ENCODE peak calls at places on chromosomes 11 and 22, in eight cellular contexts. K is heart right ventricle; Q is CD4-positive, alpha-beta T cell; E is AG09309; G is upper lobe of left lung; H is AG04449; I is CD8-positive, alpha-beta T cell; L is epithelial cell of esophagus. U is an unnamed sample.

GRCh38 chr11:35174666-35175065 is 35.7 kb downstream of the CD44 start:
- DNase-seq in G (no peak), K (no peak), H (no peak), E (peak), I (no peak), L (no peak), Q (no peak), U (no peak)

GRCh38 chr22:45129703-45130524 is 33.8 kb upstream of the NUP50 start:
- DNase-seq in K (no peak), Q (no peak), L (peak), E (no peak), H (no peak), I (no peak), G (no peak), U (no peak)

GRCh38 chr22:29524440-29525191 is 28.9 kb downstream of the THOC5 start:
- DNase-seq in G (no peak), Q (no peak), E (no peak), L (peak), H (no peak), I (peak), K (no peak), U (peak)

GRCh38 chr22:27674524-27674923 is 127.0 kb downstream of the MN1 start:
- DNase-seq in I (no peak), E (no peak), L (no peak), Q (no peak), H (no peak), K (no peak), G (no peak), U (no peak)

GRCh38 chr11:2538951-2539735 is 94.3 kb downstream of the KCNQ1 start:
- DNase-seq in H (no peak), K (no peak), E (no peak), Q (no peak), L (no peak), G (no peak), I (no peak), U (no peak)

GRCh38 chr22:41799486-41800347 is 762 bp upstream of the CCDC134 start:
- DNase-seq in Q (no peak), L (no peak), H (no peak), G (peak), E (no peak), K (peak), I (no peak), U (peak)

GRCh38 chr11:78216021-78216420 is 27.3 kb downstream of the USP35 start:
- DNase-seq in Q (no peak), I (no peak), H (no peak), E (no peak), L (no peak), G (no peak), K (no peak), U (no peak)

GRCh38 chr11:115170133-115170815 is 333.9 kb downstream of the CADM1 start:
- DNase-seq in I (no peak), E (no peak), K (no peak), H (no peak), L (peak), Q (no peak), G (no peak), U (peak)

GRCh38 chr11:1938343-1939005 is 8.7 kb upstream of the MRPL23 start:
- DNase-seq in Q (no peak), G (peak), I (no peak), L (no peak), H (no peak), E (no peak), K (peak), U (no peak)

GRCh38 chr11:94785509-94785908 is 17.4 kb downstream of the AMOTL1 start:
- DNase-seq in E (no peak), H (no peak), K (no peak), G (no peak), Q (no peak), L (no peak), I (no peak), U (no peak)

GRCh38 chr11:1153105-1153950 is 4.4 kb upstream of the MUC5AC start:
- DNase-seq in H (no peak), E (no peak), Q (no peak), G (peak), L (no peak), K (no peak), I (no peak), U (no peak)

GRCh38 chr11:43738600-43739409 is 58.3 kb downstream of the HSD17B12 start:
- DNase-seq in L (peak), H (peak), E (peak), Q (no peak), I (no peak), G (no peak), K (no peak), U (no peak)

GRCh38 chr11:94128746-94129504 is at the start of gene PANX1:
- DNase-seq in H (no peak), Q (peak), L (peak), G (peak), E (no peak), K (peak), I (peak), U (peak)

GRCh38 chr11:11069741-11070550 is 212.1 kb upstream of the ZBED5 start:
- DNase-seq in E (no peak), G (no peak), L (no peak), Q (no peak), I (no peak), H (no peak), K (no peak), U (no peak)

GRCh38 chr11:129324533-129325175 is 51.0 kb upstream of the BARX2 start:
- DNase-seq in H (no peak), E (no peak), L (peak), K (peak), G (no peak), I (no peak), Q (no peak), U (no peak)

GRCh38 chr11:27330633-27331270 is 32.3 kb downstream of the CCDC34 start:
- DNase-seq in K (no peak), E (no peak), I (no peak), H (no peak), L (no peak), Q (no peak), G (no peak), U (no peak)

GRCh38 chr11:125241104-125241503 is 76.6 kb downstream of the PKNOX2 start:
- DNase-seq in G (no peak), K (no peak), E (no peak), Q (no peak), L (no peak), I (no peak), H (no peak), U (no peak)

GRCh38 chr11:116861539-116861938 is 24.1 kb upstream of the APOA1 start:
- DNase-seq in E (peak), H (no peak), Q (no peak), I (no peak), K (no peak), L (peak), G (no peak), U (no peak)

GRCh38 chr22:28773461-28773867 is 969 bp downstream of the CCDC117 start:
- DNase-seq in K (no peak), H (peak), Q (no peak), E (no peak), L (peak), G (no peak), I (no peak), U (no peak)

GRCh38 chr11:69630009-69630870 is 10.7 kb upstream of the CCND1 start:
- DNase-seq in L (no peak), Q (no peak), H (no peak), G (no peak), E (no peak), K (no peak), I (no peak), U (no peak)

GRCh38 chr22:31343235-31344191 is 2.6 kb downstream of the PATZ1 start:
- DNase-seq in H (no peak), G (peak), L (peak), E (no peak), Q (no peak), I (no peak), K (peak), U (peak)

GRCh38 chr11:40337118-40337517 is 1122.3 kb downstream of the LRRC4C start:
- DNase-seq in L (no peak), K (no peak), I (no peak), E (no peak), Q (no peak), G (no peak), H (no peak), U (no peak)

GRCh38 chr11:17238377-17238776 is 30.6 kb upstream of the PIK3C2A start:
- DNase-seq in H (no peak), G (no peak), Q (no peak), E (no peak), L (peak), K (no peak), I (no peak), U (no peak)

GRCh38 chr11:124915541-124916369 is 3.3 kb upstream of the HEPN1 start:
- DNase-seq in I (peak), K (no peak), G (no peak), L (no peak), H (no peak), E (no peak), Q (no peak), U (no peak)

GRCh38 chr11:72225411-72225951 is 914 bp downstream of the INPPL1 start:
- DNase-seq in I (no peak), G (no peak), K (no peak), L (no peak), Q (no peak), H (no peak), E (no peak), U (no peak)

GRCh38 chr11:44006882-44007495 is 40.8 kb upstream of the ACCSL start:
- DNase-seq in E (no peak), H (no peak), G (no peak), I (no peak), L (no peak), K (no peak), Q (no peak), U (no peak)

GRCh38 chr22:24514241-24515024 is 19.3 kb downstream of the UPB1 start:
- DNase-seq in E (no peak), K (no peak), I (no peak), H (no peak), Q (no peak), G (no peak), L (no peak), U (no peak)

GRCh38 chr11:57213282-57214086 is 23.6 kb downstream of the APLNR start:
- DNase-seq in H (no peak), Q (no peak), L (no peak), K (no peak), I (no peak), E (no peak), G (no peak), U (peak)

GRCh38 chr11:128502736-128503135 is 84.6 kb downstream of the ETS1 start:
- DNase-seq in G (no peak), K (no peak), L (peak), H (peak), I (no peak), Q (no peak), E (peak), U (no peak)

GRCh38 chr11:64305691-64306562 is 603 bp downstream of the ESRRA start:
- DNase-seq in K (peak), Q (peak), E (no peak), L (peak), I (peak), G (peak), H (no peak), U (peak)

GRCh38 chr11:62664405-62665074 is 470 bp downstream of the C11orf98 start:
- DNase-seq in E (no peak), Q (peak), H (no peak), G (no peak), L (peak), K (no peak), I (peak), U (no peak)

GRCh38 chr11:19633276-19633675 is 79.4 kb upstream of the NAV2 start:
- DNase-seq in H (no peak), I (no peak), K (peak), L (no peak), E (no peak), G (peak), Q (no peak), U (no peak)

GRCh38 chr11:10622957-10623787 is 54.7 kb upstream of the LYVE1 start:
- DNase-seq in I (no peak), L (peak), G (no peak), K (no peak), Q (peak), E (no peak), H (no peak), U (no peak)

GRCh38 chr11:76625787-76626186 is 44.8 kb downstream of the LRRC32 start:
- DNase-seq in K (no peak), G (no peak), E (no peak), H (no peak), I (no peak), Q (no peak), L (no peak), U (no peak)

GRCh38 chr11:46446343-46446751 is 54.8 kb upstream of the CHRM4 start:
- DNase-seq in E (no peak), H (peak), G (no peak), I (no peak), L (no peak), Q (no peak), K (no peak), U (no peak)
- TF ChIP-seq CTCF in E (peak), H (peak), G (peak), I (no peak), L (peak), Q (no peak), K (no peak), U (no peak)

GRCh38 chr22:43796567-43796966 is 15.5 kb downstream of the EFCAB6 start:
- DNase-seq in L (peak), K (no peak), I (no peak), Q (no peak), H (peak), G (no peak), E (peak), U (no peak)
- TF ChIP-seq CTCF in L (peak), K (peak), I (no peak), Q (no peak), H (peak), G (peak), E (peak), U (peak)

DNA sequence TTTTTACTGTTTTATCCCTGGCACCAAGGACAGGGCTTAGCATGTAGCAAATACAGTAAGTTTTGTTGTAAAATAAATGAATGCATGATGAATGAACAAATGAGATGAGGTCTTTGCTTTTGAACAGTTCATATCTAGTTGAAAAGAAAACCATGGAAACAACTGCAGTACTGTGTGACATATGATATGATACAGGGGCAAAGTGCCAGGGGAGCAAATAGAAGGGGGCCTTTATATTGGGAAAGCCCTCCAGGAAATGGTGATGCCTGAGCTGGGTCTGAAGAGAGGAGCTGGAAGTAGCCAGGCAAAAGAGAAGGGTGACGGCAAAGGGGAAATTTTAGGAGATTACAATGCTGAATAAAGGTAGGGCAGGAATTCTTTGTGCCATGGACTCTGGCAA is 63.8 kb upstream of the UCP3 start:
- DNase-seq in E (no peak), I (no peak), L (no peak), H (no peak), Q (no peak), G (no peak), K (no peak), U (no peak)
- TF ChIP-seq CTCF in E (no peak), I (no peak), L (no peak), H (no peak), Q (no peak), G (no peak), K (no peak), U (no peak)

GRCh38 chr11:103927535-103927934 is 108.9 kb upstream of the DDI1 start:
- DNase-seq in G (no peak), Q (no peak), H (no peak), K (no peak), E (no peak), I (no peak), L (peak), U (no peak)
- TF ChIP-seq CTCF in G (peak), Q (no peak), H (peak), K (peak), E (peak), I (no peak), L (peak), U (peak)

GRCh38 chr22:20258584-20259335 is 9.4 kb downstream of the RTN4R start:
- DNase-seq in E (no peak), I (no peak), H (no peak), K (no peak), G (peak), Q (no peak), L (no peak), U (no peak)
- TF ChIP-seq CTCF in E (peak), I (peak), H (peak), K (peak), G (no peak), Q (peak), L (no peak), U (peak)